ENCODE peak calls at places on chromosomes 12 and 14, in six cellular contexts. S is effector memory CD8-positive, alpha-beta T cell; X is HEK293T; Y is HS-27A; O is CD8-positive, alpha-beta memory T cell; I is NCI-H1092 treated with DMSO at 0.1 percent for 48 hours. F is an unnamed sample.

GRCh38 chr12:75722714-75723200 is 211.3 kb upstream of the KRR1 start:
- DNase-seq in S (peak), X (no peak), Y (peak), O (no peak), I (peak), F (peak)

GRCh38 chr14:104510794-104511611 is 68.6 kb upstream of the C14orf180 start:
- DNase-seq in S (no peak), X (no peak), Y (no peak), O (no peak), I (peak), F (peak)

GRCh38 chr14:59187802-59188460 is 536 bp upstream of the DAAM1 start:
- DNase-seq in S (peak), X (peak), Y (peak), O (peak), I (peak), F (no peak)

GRCh38 chr12:3869448-3869847 is 3.8 kb downstream of the PARP11 start:
- DNase-seq in S (no peak), X (no peak), Y (no peak), O (no peak), I (no peak), F (no peak)

GRCh38 chr12:6620137-6620884 is 13.1 kb upstream of the CHD4 start:
- DNase-seq in S (no peak), X (no peak), Y (no peak), O (no peak), I (no peak), F (no peak)

GRCh38 chr14:77485901-77486678 is 12.5 kb downstream of the ISM2 start:
- DNase-seq in S (no peak), X (no peak), Y (no peak), O (no peak), I (no peak), F (no peak)

GRCh38 chr12:95970905-95971304 is 25.2 kb downstream of the HAL start:
- DNase-seq in S (no peak), X (no peak), Y (no peak), O (no peak), I (no peak), F (no peak)

GRCh38 chr14:95535226-95536021 is 574 bp downstream of the GLRX5 start:
- DNase-seq in S (no peak), X (no peak), Y (no peak), O (no peak), I (peak), F (no peak)

GRCh38 chr14:56333361-56334279 is 215.4 kb downstream of the PELI2 start:
- DNase-seq in S (no peak), X (no peak), Y (no peak), O (no peak), I (peak), F (peak)

GRCh38 chr12:68331500-68331868 is 678 bp downstream of the MDM1 start:
- DNase-seq in S (no peak), X (peak), Y (no peak), O (no peak), I (no peak), F (no peak)

GRCh38 chr14:74595006-74595735 is 16.9 kb downstream of the LTBP2 start:
- DNase-seq in S (no peak), X (no peak), Y (no peak), O (no peak), I (no peak), F (no peak)

GRCh38 chr12:20132818-20133217 is 235.5 kb upstream of the PDE3A start:
- DNase-seq in S (no peak), X (no peak), Y (no peak), O (no peak), I (no peak), F (no peak)

GRCh38 chr12:110498984-110499706 is 2.8 kb downstream of the VPS29 start:
- DNase-seq in S (no peak), X (no peak), Y (no peak), O (no peak), I (no peak), F (no peak)

GRCh38 chr12:75389061-75389460 is 1.8 kb upstream of the GLIPR1L2 start:
- DNase-seq in S (no peak), X (no peak), Y (no peak), O (no peak), I (no peak), F (peak)

GRCh38 chr12:20436367-20436766 is 68.0 kb downstream of the PDE3A start:
- DNase-seq in S (no peak), X (no peak), Y (no peak), O (no peak), I (no peak), F (no peak)

GRCh38 chr14:89702151-89702936 is 252.2 kb downstream of the EFCAB11 start:
- DNase-seq in S (no peak), X (no peak), Y (no peak), O (no peak), I (peak), F (no peak)

F was measured in cerebellar cortex.